ENCODE peak calls at places on chromosomes 13 and 19, in five cellular contexts. D, B, L, S and R are unnamed samples.

GRCh38 chr19:409006-409514 is at the start of gene C2CD4C:
- DNase-seq in S (no peak), B (no peak), L (no peak), D (no peak), R (peak)

GRCh38 chr19:10852098-10852800 is 4.0 kb downstream of the C19orf38 start:
- DNase-seq in L (no peak), B (no peak), S (no peak), D (no peak), R (no peak)

GRCh38 chr19:6568010-6568411 is 22.9 kb downstream of the CD70 start:
- DNase-seq in L (no peak), B (no peak), S (no peak), D (no peak), R (no peak)

GRCh38 chr13:58963321-58963720 is 1200.4 kb downstream of the DIAPH3 start:
- DNase-seq in B (no peak), S (no peak), D (no peak), L (no peak), R (no peak)

GRCh38 chr19:20102097-20102496 is 24.3 kb downstream of the ZNF90 start:
- DNase-seq in S (no peak), B (no peak), L (no peak), D (no peak), R (no peak)

GRCh38 chr19:42421591-42422031 is 5.6 kb downstream of the LIPE start:
- DNase-seq in S (no peak), L (no peak), B (no peak), D (no peak), R (no peak)

GRCh38 chr13:25375727-25376358 is 4.1 kb downstream of the ATP8A2 start:
- DNase-seq in B (no peak), L (peak), S (no peak), D (no peak), R (no peak)

GRCh38 chr13:113115363-113116205 is 7.0 kb upstream of the F10 start:
- DNase-seq in B (no peak), L (no peak), S (no peak), D (no peak), R (peak)

GRCh38 chr19:50817941-50818858 is 5.4 kb downstream of the KLK1 start:
- DNase-seq in D (no peak), B (no peak), L (peak), S (no peak), R (no peak)

GRCh38 chr19:57559008-57559403 is 657 bp downstream of the ZNF550 start:
- DNase-seq in L (peak), D (no peak), B (no peak), S (no peak), R (no peak)

GRCh38 chr13:34347784-34348573 is 530.0 kb downstream of the RFC3 start:
- DNase-seq in S (no peak), B (no peak), D (no peak), L (no peak), R (no peak)

GRCh38 chr19:33194884-33195710 is 967 bp downstream of the LRP3 start:
- DNase-seq in B (no peak), D (no peak), L (peak), S (no peak), R (peak)

GRCh38 chr19:8132858-8133458 is 16.4 kb downstream of the FBN3 start:
- DNase-seq in S (no peak), L (no peak), D (no peak), B (no peak), R (no peak)